ENCODE peak calls at places on chromosomes 2 and 18, in four cellular contexts. Y is tibial artery, O is astrocyte, J is right cardiac atrium. H is an unnamed sample. For H3K4me1, the result is how much of the 10 kb centered on the place peaks cover.

GRCh38 chr18:3211236-3211992 is 8.4 kb downstream of the MYOM1 start:
- DNase-seq in Y (no peak), O (peak), J (no peak), H (no peak)

GRCh38 chr18:59996370-59996966 is 96.7 kb downstream of the PMAIP1 start:
- DNase-seq in Y (no peak), O (peak), J (no peak), H (peak)

GRCh38 chr2:240303896-240304745 is 131.3 kb upstream of the GPC1 start:
- DNase-seq in Y (peak), O (no peak), J (no peak), H (no peak)

GRCh38 chr2:201182650-201183372 is at the start of gene CASP10:
- DNase-seq in Y (no peak), O (peak), J (no peak), H (no peak)

GRCh38 chr18:34808389-34808788 is 98.3 kb downstream of the DTNA start:
- DNase-seq in Y (no peak), O (no peak), J (no peak), H (no peak)

GRCh38 chr2:77521931-77522470 is at the start of gene LRRTM4:
- DNase-seq in Y (peak), O (no peak), J (no peak), H (peak)

GRCh38 chr2:190766174-190766572 is 114.4 kb upstream of the GLS start:
- DNase-seq in Y (no peak), O (no peak), J (no peak), H (no peak)

GRCh38 chr18:45449761-45450227 is 165.5 kb upstream of the SLC14A2 start:
- DNase-seq in Y (peak), O (peak), J (peak), H (peak)

GRCh38 chr18:78073275-78073674 is 823.6 kb downstream of the GALR1 start:
- DNase-seq in Y (no peak), O (no peak), J (no peak), H (no peak)

GRCh38 chr18:79305976-79306375 is 89.8 kb upstream of the NFATC1 start:
- DNase-seq in Y (no peak), O (no peak), J (no peak), H (no peak)
- H3K4me1 ChIP-seq in Y (under half), O (under half), J (under half), H (under half)

DNA sequence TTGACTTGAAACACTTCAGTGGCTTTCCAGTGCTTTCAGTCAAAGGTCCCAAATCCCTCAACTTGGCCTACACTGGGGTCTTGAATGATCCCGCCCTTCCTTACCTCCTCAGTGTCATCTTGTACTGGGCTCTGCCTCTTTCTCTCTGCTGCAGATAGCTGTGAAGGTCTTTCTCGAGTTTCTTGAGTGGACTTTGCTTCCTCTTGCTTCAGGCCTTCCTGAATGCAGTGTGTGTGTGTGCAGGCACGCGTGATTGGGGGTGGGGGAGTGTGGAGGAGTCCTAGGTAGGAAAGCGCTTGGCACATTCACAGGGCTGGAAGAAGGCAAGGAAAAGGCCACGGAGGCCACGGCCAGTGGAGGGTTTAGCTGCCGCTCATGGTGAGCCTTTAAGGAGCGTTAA is 5.5 kb downstream of the RALB start:
- DNase-seq in Y (no peak), O (no peak), J (no peak), H (no peak)
- H3K27ac ChIP-seq in Y (no peak), O (no peak), J (no peak), H (no peak)

GRCh38 chr2:228181098-228182019 is at the start of gene SPHKAP:
- DNase-seq in Y (no peak), O (no peak), J (peak), H (no peak)
- H3K4me3 ChIP-seq in Y (peak), O (no peak), J (peak), H (no peak)

DNA sequence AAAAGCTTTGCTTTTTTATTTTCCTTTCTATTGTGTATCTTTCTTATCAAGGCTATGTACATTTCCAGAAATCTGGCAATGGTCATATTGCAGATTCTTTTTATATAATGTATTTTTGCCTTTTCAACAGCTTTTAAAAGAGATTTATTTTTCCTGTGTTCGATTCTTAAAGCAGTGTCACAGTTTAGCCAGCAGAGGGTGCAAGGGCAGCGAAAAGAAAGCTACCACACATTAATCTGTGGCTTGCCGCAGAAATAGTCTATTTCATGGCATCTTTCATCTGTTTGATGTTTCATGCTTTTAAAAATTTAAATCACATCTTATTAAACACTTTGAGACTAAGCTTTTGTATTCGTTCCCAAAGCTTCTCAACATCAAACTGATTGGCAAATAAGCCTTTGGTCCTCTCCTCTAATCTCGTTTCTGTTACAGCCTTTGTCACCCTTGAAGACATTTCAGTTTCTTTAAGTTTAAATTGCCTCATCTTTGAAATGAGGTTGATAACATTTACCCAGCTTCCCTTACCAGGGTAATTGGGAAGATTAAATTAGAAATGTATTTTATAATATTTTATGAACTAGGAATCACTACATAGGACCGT is 73.3 kb downstream of the PIK3C3 start:
- DNase-seq in Y (no peak), O (peak), J (no peak), H (no peak)
- H3K4me1 ChIP-seq in Y (under half), O (under half), J (under half), H (under half)

GRCh38 chr2:11346129-11346528 is 1.7 kb upstream of the ROCK2 start:
- DNase-seq in Y (no peak), O (no peak), J (no peak), H (no peak)
- H3K27ac ChIP-seq in Y (peak), O (no peak), J (peak), H (peak)

GRCh38 chr18:67599277-67599676 is 82.8 kb upstream of the DSEL start:
- DNase-seq in Y (no peak), O (peak), J (no peak), H (no peak)
- H3K4me3 ChIP-seq in Y (no peak), O (peak), J (no peak), H (no peak)

DNA sequence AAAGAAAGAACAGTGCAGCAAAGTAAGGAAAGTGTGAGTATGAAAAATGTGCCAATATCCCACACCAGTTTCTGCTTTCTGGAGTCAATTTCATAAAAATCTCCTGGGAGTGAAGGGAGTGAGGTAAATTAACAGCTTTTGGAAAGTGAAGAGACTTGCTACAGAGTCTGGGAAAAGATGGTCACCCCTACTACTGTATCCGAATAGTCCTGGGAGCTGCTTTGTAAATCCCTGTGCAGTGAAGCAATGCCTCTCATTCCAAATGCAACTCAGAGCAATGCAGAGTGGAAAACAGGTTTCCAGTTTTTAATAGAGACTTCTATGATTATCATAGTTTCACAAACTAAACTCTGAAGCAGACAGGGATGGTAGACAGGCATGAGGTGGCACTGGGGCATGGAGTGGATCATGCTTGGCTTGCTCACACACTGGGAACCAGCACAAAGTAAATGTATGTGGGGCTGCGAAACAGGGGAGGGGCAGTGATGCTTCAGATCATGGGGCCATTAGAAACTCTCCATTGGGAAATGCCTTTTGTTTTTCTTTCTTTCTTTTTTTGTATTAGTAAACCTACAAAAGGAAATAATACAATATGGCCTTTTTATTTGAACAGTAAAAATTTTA is 10.6 kb downstream of the COL5A2 start:
- DNase-seq in Y (no peak), O (no peak), J (no peak), H (no peak)
- H3K4me1 ChIP-seq in Y (under half), O (under half), J (under half), H (under half)